ENCODE peak calls at places on chromosomes 2 and 18, in five cellular contexts. D is suprapubic skin, I is sigmoid colon, H is spleen, W is transverse colon. Z is an unnamed sample.

GRCh38 chr2:174341995-174342571 is 7.3 kb downstream of the SP9 start:
- DNase-seq in D (no peak), I (no peak), H (peak; percentile 80), W (no peak), Z (no peak)

GRCh38 chr2:85106489-85107180 is 26.6 kb upstream of the TCF7L1 start:
- DNase-seq in D (no peak), I (no peak), H (no peak), W (no peak), Z (no peak)

GRCh38 chr2:232541195-232541960 is 1.9 kb downstream of the CHRNG start:
- DNase-seq in D (peak; percentile 64), I (peak; percentile 34), H (peak; percentile 77), W (no peak), Z (no peak)

GRCh38 chr2:77816618-77817017 is 294.4 kb upstream of the LRRTM4 start:
- DNase-seq in D (no peak), I (no peak), H (no peak), W (no peak), Z (no peak)

GRCh38 chr2:24313744-24314632 is 46.3 kb downstream of the ITSN2 start:
- DNase-seq in D (no peak), I (no peak), H (no peak), W (no peak), Z (no peak)

GRCh38 chr2:235171511-235172130 is 219.8 kb downstream of the SH3BP4 start:
- DNase-seq in D (no peak), I (no peak), H (no peak), W (no peak), Z (no peak)

GRCh38 chr2:181466661-181467576 is 9.7 kb downstream of the ITGA4 start:
- DNase-seq in D (peak; percentile 82), I (peak; percentile 68), H (peak; percentile 91), W (peak; percentile 80), Z (no peak)

GRCh38 chr18:650428-650858 is 7.0 kb upstream of the TYMS start:
- DNase-seq in D (no peak), I (no peak), H (no peak), W (no peak), Z (no peak)

GRCh38 chr18:77066689-77067088 is 65.9 kb downstream of the MBP start:
- DNase-seq in D (no peak), I (no peak), H (peak; percentile 69), W (no peak), Z (no peak)

GRCh38 chr2:59826177-59826576 is 727.3 kb downstream of the BCL11A start:
- DNase-seq in D (no peak), I (no peak), H (no peak), W (no peak), Z (no peak)

GRCh38 chr18:67519582-67519981 is 3.1 kb upstream of the DSEL start:
- DNase-seq in D (no peak), I (no peak), H (no peak), W (no peak), Z (no peak)

GRCh38 chr2:128374001-128374710 is 55.5 kb upstream of the HS6ST1 start:
- DNase-seq in D (peak; percentile 77), I (no peak), H (peak; percentile 60), W (peak; percentile 20), Z (no peak)

GRCh38 chr18:47969851-47970250 is 39.4 kb upstream of the SMAD2 start:
- DNase-seq in D (no peak), I (no peak), H (no peak), W (no peak), Z (no peak)

GRCh38 chr2:236872015-236872414 is 213.7 kb upstream of the COPS8 start:
- DNase-seq in D (peak; percentile 38), I (no peak), H (no peak), W (no peak), Z (no peak)

GRCh38 chr18:8987250-8987649 is 115.2 kb upstream of the NDUFV2 start:
- DNase-seq in D (no peak), I (no peak), H (no peak), W (no peak), Z (no peak)

GRCh38 chr2:3522851-3523481 is 3.6 kb upstream of the ADI1 start:
- DNase-seq in D (peak; percentile 78), I (peak; percentile 83), H (no peak), W (peak; percentile 27), Z (no peak)

GRCh38 chr2:219870023-219870422 is 242.6 kb downstream of the SLC4A3 start:
- DNase-seq in D (no peak), I (no peak), H (no peak), W (no peak), Z (no peak)

GRCh38 chr2:191166756-191167445 is 16.1 kb upstream of the STAT4 start:
- DNase-seq in D (no peak), I (no peak), H (no peak), W (no peak), Z (no peak)

GRCh38 chr2:118119158-118119715 is 31.0 kb downstream of the INSIG2 start:
- DNase-seq in D (no peak), I (no peak), H (no peak), W (no peak), Z (no peak)

GRCh38 chr18:12432196-12432595 is 24.5 kb downstream of the PRELID3A start:
- DNase-seq in D (no peak), I (no peak), H (peak; percentile 59), W (no peak), Z (no peak)

GRCh38 chr2:148351439-148352143 is 293.0 kb upstream of the EPC2 start:
- DNase-seq in D (no peak), I (no peak), H (no peak), W (no peak), Z (no peak)

GRCh38 chr2:9757430-9758287 is 85.6 kb upstream of the TAF1B start:
- DNase-seq in D (no peak), I (no peak), H (no peak), W (no peak), Z (no peak)

GRCh38 chr18:50558157-50558556 is 1.7 kb upstream of the MAPK4 start:
- DNase-seq in D (no peak), I (no peak), H (no peak), W (no peak), Z (no peak)

GRCh38 chr2:237134831-237135230 is 49.1 kb downstream of the COPS8 start:
- DNase-seq in D (no peak), I (no peak), H (no peak), W (no peak), Z (no peak)

GRCh38 chr2:168510125-168510756 is 54.2 kb downstream of the CERS6 start:
- DNase-seq in D (no peak), I (no peak), H (no peak), W (no peak), Z (no peak)

GRCh38 chr2:55922488-55922887 is 1.1 kb downstream of the EFEMP1 start:
- DNase-seq in D (no peak), I (no peak), H (no peak), W (no peak), Z (no peak)

GRCh38 chr2:97011977-97012569 is 25.7 kb upstream of the FAM178B start:
- DNase-seq in D (no peak), I (no peak), H (no peak), W (no peak), Z (no peak)

GRCh38 chr2:136714452-136714951 is 50.8 kb upstream of the THSD7B start:
- DNase-seq in D (no peak), I (no peak), H (no peak), W (no peak), Z (no peak)

GRCh38 chr2:184463102-184463865 is 135.0 kb upstream of the ZNF804A start:
- DNase-seq in D (no peak), I (no peak), H (no peak), W (peak; percentile 19), Z (no peak)

GRCh38 chr2:213237787-213238186 is 46.5 kb upstream of the SPAG16 start:
- DNase-seq in D (no peak), I (no peak), H (no peak), W (no peak), Z (no peak)
- TF ChIP-seq POLR2AphosphoS5 in D (no peak), I (no peak), H (no peak), W (no peak), Z (no peak)

GRCh38 chr18:72058851-72059250 is 485.3 kb downstream of the CBLN2 start:
- DNase-seq in D (no peak), I (no peak), H (no peak), W (no peak), Z (no peak)
- H3K9me3 ChIP-seq in D (no peaks in the 10 kb centered on the region), I (no peaks in the 10 kb centered on the region), H (no peaks in the 10 kb centered on the region), W (no peaks in the 10 kb centered on the region), Z (no peaks in the 10 kb centered on the region)

GRCh38 chr2:72788756-72789155 is 37.1 kb downstream of the EXOC6B start:
- DNase-seq in D (no peak), I (no peak), H (no peak), W (no peak), Z (no peak)

GRCh38 chr2:72789241-72789640 is 36.6 kb downstream of the EXOC6B start:
- DNase-seq in D (no peak), I (no peak), H (no peak), W (no peak), Z (no peak)

GRCh38 chr2:72794572-72794971 is 31.3 kb downstream of the EXOC6B start:
- DNase-seq in D (no peak), I (no peak), H (no peak), W (no peak), Z (no peak)

GRCh38 chr2:72796766-72797165 is 29.1 kb downstream of the EXOC6B start:
- DNase-seq in D (no peak), I (no peak), H (no peak), W (no peak), Z (no peak)

DNA sequence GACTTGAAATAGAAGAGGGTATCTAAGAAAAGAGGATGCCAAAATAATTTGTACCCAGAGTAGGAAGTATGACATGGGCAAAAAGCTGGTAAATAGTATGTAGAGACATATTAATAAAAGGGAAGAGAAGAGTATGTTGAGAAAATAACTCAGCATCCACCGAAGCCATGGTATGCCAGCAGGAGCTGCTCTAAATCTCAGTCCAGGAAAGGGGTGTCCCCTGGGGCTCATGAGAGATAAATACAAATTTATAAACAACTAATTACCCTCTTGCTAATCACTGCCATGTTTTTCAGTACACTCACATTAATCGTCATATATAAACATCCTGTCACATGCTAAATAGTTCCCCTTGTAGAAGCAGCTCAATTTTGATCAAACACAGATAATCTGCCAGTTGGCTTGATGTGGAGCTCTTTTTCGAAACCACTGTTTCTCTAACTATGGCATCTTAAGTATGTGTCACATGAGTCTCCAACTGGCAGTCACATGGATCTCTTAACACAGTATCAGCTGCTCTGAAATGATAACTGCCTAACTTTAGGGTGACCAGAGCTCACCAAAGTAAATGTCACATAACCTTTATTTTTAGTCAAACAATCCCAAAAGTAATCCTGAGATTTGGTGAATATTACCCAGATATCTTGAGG is 31.9 kb downstream of the EXOC6B start:
- DNase-seq in D (no peak), I (no peak), H (no peak), W (no peak), Z (no peak)
- H3K27ac ChIP-seq in D (peak overlapping the region; percentile 7), I (no peak overlapping the region), H (no peak overlapping the region), W (no peak overlapping the region), Z (no peak overlapping the region)

DNA sequence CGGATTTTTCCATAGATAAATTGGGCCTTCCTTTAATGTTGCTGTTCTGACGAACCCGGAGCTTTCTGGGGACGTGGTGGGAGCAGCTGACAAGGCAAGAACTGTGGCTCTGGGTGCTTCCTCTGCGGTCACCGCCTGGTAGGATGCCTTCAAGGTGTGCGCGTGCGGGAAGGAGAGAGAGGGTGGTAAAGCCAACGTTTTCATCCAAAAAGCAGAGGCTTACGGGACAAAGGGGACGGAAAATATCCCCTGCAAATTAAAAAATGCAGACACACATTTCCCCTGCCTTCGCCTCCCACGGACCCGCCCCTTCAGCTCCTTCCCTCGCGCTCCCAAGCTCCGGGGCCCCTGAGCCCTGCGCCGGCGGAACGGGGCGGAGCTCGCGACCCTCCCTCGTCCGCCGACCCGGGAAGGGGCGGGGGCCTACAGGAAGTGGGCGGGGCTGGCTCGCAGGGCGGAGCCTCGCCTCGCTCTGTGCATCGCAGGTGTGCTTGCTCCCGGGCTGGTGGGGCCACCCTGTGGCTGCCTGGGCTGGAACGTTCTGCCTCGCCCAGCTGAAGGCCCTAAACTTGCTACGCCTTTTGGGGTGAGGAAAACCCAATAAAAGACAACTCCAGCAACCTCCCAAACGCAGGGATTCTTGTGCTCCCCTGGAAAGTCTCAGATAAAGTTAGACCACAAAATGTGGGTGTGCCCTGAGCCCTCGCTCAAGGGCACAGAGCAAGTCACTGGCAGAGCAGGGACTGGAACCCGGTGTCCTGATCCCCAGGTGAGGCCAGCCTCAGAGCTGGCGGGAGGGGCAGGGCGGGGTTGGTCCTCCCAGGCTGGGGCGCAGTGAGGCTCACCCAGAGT is 25.4 kb upstream of the SLC66A3 start:
- DNase-seq in D (no peak), I (no peak), H (peak; percentile 94), W (peak; percentile 87), Z (no peak)
- TF ChIP-seq POLR2AphosphoS5 in D (no peak), I (no peak), H (peak; percentile 72), W (no peak), Z (no peak)

Z was measured in vagina.